ENCODE peak calls at places on chromosome 5, in five cellular contexts. X, M, Q, E and F are unnamed samples.

GRCh38 chr5:168750926-168751325 is 171.8 kb upstream of the PANK3 start:
- DNase-seq in X (no peak), M (no peak), Q (no peak), E (no peak), F (no peak)

GRCh38 chr5:139751236-139751635 is 44.4 kb upstream of the PSD2 start:
- DNase-seq in X (no peak), M (no peak), Q (no peak), E (no peak), F (no peak)

GRCh38 chr5:1032551-1033027 is 24.0 kb downstream of the NKD2 start:
- DNase-seq in X (peak), M (no peak), Q (no peak), E (no peak), F (peak)

GRCh38 chr5:32311404-32312193 is 1.1 kb downstream of the MTMR12 start:
- DNase-seq in X (no peak), M (no peak), Q (no peak), E (no peak), F (no peak)

GRCh38 chr5:55866485-55866884 is 15.3 kb downstream of the IL31RA start:
- DNase-seq in X (no peak), M (no peak), Q (no peak), E (no peak), F (no peak)

GRCh38 chr5:78841767-78842166 is 143.3 kb downstream of the ARSB start:
- DNase-seq in X (no peak), M (no peak), Q (no peak), E (no peak), F (no peak)

GRCh38 chr5:5886812-5887486 is 464.5 kb downstream of the ICE1 start:
- DNase-seq in X (no peak), M (no peak), Q (no peak), E (peak), F (no peak)

GRCh38 chr5:31854181-31854624 is 215.3 kb downstream of the PDZD2 start:
- DNase-seq in X (no peak), M (no peak), Q (no peak), E (no peak), F (peak)

GRCh38 chr5:36642089-36642488 is 35.7 kb downstream of the SLC1A3 start:
- DNase-seq in X (no peak), M (no peak), Q (peak), E (no peak), F (no peak)

GRCh38 chr5:78511116-78511906 is 137.3 kb downstream of the LHFPL2 start:
- DNase-seq in X (no peak), M (no peak), Q (no peak), E (no peak), F (no peak)

GRCh38 chr5:78611161-78611605 is 37.4 kb downstream of the LHFPL2 start:
- DNase-seq in X (no peak), M (no peak), Q (no peak), E (no peak), F (peak)

GRCh38 chr5:172798422-172799215 is 27.6 kb upstream of the DUSP1 start:
- DNase-seq in X (no peak), M (no peak), Q (peak), E (no peak), F (no peak)

GRCh38 chr5:146206257-146206656 is 2.9 kb downstream of the RBM27 start:
- DNase-seq in X (no peak), M (no peak), Q (no peak), E (no peak), F (no peak)

GRCh38 chr5:1443145-1443543 is 2.1 kb downstream of the SLC6A3 start:
- DNase-seq in X (no peak), M (no peak), Q (no peak), E (no peak), F (no peak)

GRCh38 chr5:138675998-138676397 is 77.2 kb upstream of the CTNNA1 start:
- DNase-seq in X (no peak), M (no peak), Q (no peak), E (no peak), F (no peak)

GRCh38 chr5:58787982-58788381 is 205.1 kb downstream of the RAB3C start:
- DNase-seq in X (no peak), M (no peak), Q (no peak), E (no peak), F (no peak)

GRCh38 chr5:4905674-4906528 is 234.2 kb upstream of the ADAMTS16 start:
- DNase-seq in X (peak), M (no peak), Q (no peak), E (peak), F (no peak)